ENCODE peak calls at places on chromosomes 3 and 15, in four cellular contexts. C is MM.1S, O is DMS153, Y is substantia nigra. F is an unnamed sample.

GRCh38 chr15:69577397-69577796 is 124.8 kb downstream of the RPLP1 start:
- DNase-seq in C (no peak), O (no peak), Y (no peak), F (no peak)

GRCh38 chr15:101176625-101177024 is 75.2 kb downstream of the CHSY1 start:
- DNase-seq in C (no peak), O (no peak), Y (no peak), F (no peak)

GRCh38 chr3:64164309-64164708 is 61.0 kb downstream of the PRICKLE2 start:
- DNase-seq in C (no peak), O (no peak), Y (no peak), F (no peak)

GRCh38 chr3:183122257-183122932 is 23.1 kb upstream of the MCCC1 start:
- DNase-seq in C (peak; percentile 72), O (peak; percentile 32), Y (no peak), F (peak; percentile 75)

GRCh38 chr3:17942856-17943255 is 200.4 kb upstream of the TBC1D5 start:
- DNase-seq in C (no peak), O (no peak), Y (no peak), F (no peak)

GRCh38 chr15:25055356-25056068 is 100.7 kb downstream of the SNRPN start:
- DNase-seq in C (no peak), O (no peak), Y (no peak), F (no peak)

GRCh38 chr3:63625161-63625560 is 27.3 kb upstream of the SNTN start:
- DNase-seq in C (no peak), O (peak; percentile 70), Y (no peak), F (no peak)

GRCh38 chr3:195807681-195808121 is 4.0 kb downstream of the MUC4 start:
- DNase-seq in C (no peak), O (peak; percentile 35), Y (no peak), F (no peak)

GRCh38 chr3:156226676-156227420 is 106.5 kb downstream of the KCNAB1 start:
- DNase-seq in C (no peak), O (no peak), Y (no peak), F (no peak)

GRCh38 chr15:28106294-28107110 is 7.4 kb upstream of the OCA2 start:
- DNase-seq in C (no peak), O (no peak), Y (no peak), F (no peak)

GRCh38 chr15:95431518-95431917 is 899.0 kb upstream of the NR2F2 start:
- DNase-seq in C (no peak), O (no peak), Y (no peak), F (no peak)

F was measured in NCI-H2081 treated with DMSO at 0.1 percent for 48 hours.